ENCODE peak calls at places on chromosomes 2 and 18, in five cellular contexts. U, M, E, A and I are unnamed samples.

GRCh38 chr2:221100467-221101089 is 471.5 kb downstream of the EPHA4 start:
- DNase-seq in E (no peak), M (no peak), A (peak), U (no peak), I (no peak)

GRCh38 chr18:9419956-9420631 is 55.2 kb upstream of the RALBP1 start:
- DNase-seq in A (no peak), E (no peak), M (no peak), U (no peak), I (no peak)

GRCh38 chr18:2715990-2716389 is 60.5 kb downstream of the SMCHD1 start:
- DNase-seq in A (no peak), U (no peak), E (no peak), M (no peak), I (no peak)

GRCh38 chr18:64165906-64166305 is 17.0 kb upstream of the LINC00305 start:
- DNase-seq in E (no peak), M (no peak), A (no peak), U (no peak), I (no peak)

GRCh38 chr2:71664161-71664560 is 210.8 kb downstream of the DYSF start:
- DNase-seq in U (no peak), E (no peak), M (no peak), A (no peak), I (peak)

GRCh38 chr2:109638807-109639206 is 24.6 kb downstream of the SOWAHC start:
- DNase-seq in U (no peak), A (no peak), E (no peak), M (no peak), I (no peak)

GRCh38 chr2:71583876-71584275 is 130.5 kb downstream of the DYSF start:
- DNase-seq in U (no peak), A (no peak), E (no peak), M (no peak), I (no peak)

GRCh38 chr2:189350515-189351209 is 90.6 kb upstream of the WDR75 start:
- DNase-seq in A (no peak), M (peak), E (peak), U (no peak), I (no peak)

GRCh38 chr2:154470386-154470785 is 228.1 kb upstream of the KCNJ3 start:
- DNase-seq in A (no peak), M (no peak), U (no peak), E (no peak), I (no peak)

GRCh38 chr2:72916743-72917137 is 579 bp upstream of the EMX1 start:
- DNase-seq in U (no peak), A (no peak), M (no peak), E (no peak), I (no peak)